ENCODE peak calls at places on chromosomes 6 and 20, in ten cellular contexts. Q is astrocyte of the spinal cord, E is ovary, P is HFF-Myc, V is brain microvascular endothelial cell, D is psoas muscle, G is cardiac fibroblast, L is heart left ventricle, I is ascending aorta, S is heart right ventricle. Y is an unnamed sample.

GRCh38 chr20:46897471-46897870 is 2.8 kb downstream of the EYA2 start:
- DNase-seq in P (no peak), G (no peak), D (no peak), I (no peak), S (no peak), V (no peak), Q (no peak), L (no peak), E (no peak), Y (no peak)

GRCh38 chr6:145829102-145829501 is 14.5 kb upstream of the FBXO30 start:
- DNase-seq in E (no peak), S (peak), Q (no peak), D (peak), P (no peak), L (peak), I (no peak), G (no peak), V (no peak), Y (no peak)

GRCh38 chr20:51193066-51193772 is 170.3 kb upstream of the KCNG1 start:
- DNase-seq in S (no peak), D (no peak), I (no peak), G (peak), V (peak), Q (peak), E (no peak), P (no peak), L (no peak), Y (peak)

GRCh38 chr20:62993856-62994494 is 12.8 kb downstream of the BHLHE23 start:
- DNase-seq in D (no peak), G (no peak), E (no peak), L (no peak), P (no peak), V (no peak), S (no peak), Q (no peak), I (no peak), Y (no peak)

GRCh38 chr6:113837170-113837569 is 20.0 kb upstream of the MARCKS start:
- DNase-seq in V (no peak), I (no peak), P (no peak), G (no peak), E (no peak), D (no peak), L (no peak), Q (no peak), S (no peak), Y (no peak)

GRCh38 chr20:25059866-25060465 is 2.0 kb upstream of the ACSS1 start:
- DNase-seq in V (no peak), I (peak), Q (no peak), E (no peak), P (no peak), L (peak), G (no peak), S (no peak), D (no peak), Y (peak)

GRCh38 chr6:148945311-148946021 is 198.6 kb downstream of the UST start:
- DNase-seq in S (no peak), D (no peak), Q (peak), P (no peak), L (no peak), G (peak), V (no peak), I (no peak), E (no peak), Y (no peak)

GRCh38 chr6:28896505-28897392 is 27.0 kb downstream of the TRIM27 start:
- DNase-seq in V (peak), S (peak), I (peak), Q (peak), E (peak), G (peak), L (peak), D (peak), P (peak), Y (peak)

GRCh38 chr20:4814696-4815252 is 93.1 kb downstream of the PRND start:
- DNase-seq in L (peak), Q (no peak), G (no peak), S (no peak), I (peak), E (peak), D (no peak), P (no peak), V (no peak), Y (no peak)

GRCh38 chr20:12166053-12166717 is 248.5 kb downstream of the BTBD3 start:
- DNase-seq in V (peak), I (no peak), P (peak), Q (peak), L (peak), E (no peak), G (peak), D (no peak), S (peak), Y (peak)

GRCh38 chr6:42193491-42193894 is 1.3 kb downstream of the GUCA1B start:
- DNase-seq in G (no peak), E (no peak), L (no peak), I (no peak), Q (no peak), P (no peak), S (no peak), D (no peak), V (peak), Y (peak)

GRCh38 chr6:31186052-31186734 is 15.7 kb upstream of the POU5F1 start:
- DNase-seq in P (no peak), Q (no peak), E (no peak), S (peak), D (peak), V (no peak), L (peak), I (no peak), G (peak), Y (no peak)

GRCh38 chr20:5030348-5031205 is 29.3 kb upstream of the SLC23A2 start:
- DNase-seq in S (no peak), P (no peak), Q (no peak), I (no peak), G (no peak), E (no peak), L (no peak), D (no peak), V (no peak), Y (no peak)

GRCh38 chr20:32607727-32608663 is 22.9 kb upstream of the NOL4L start:
- DNase-seq in Q (no peak), G (no peak), L (peak), V (no peak), E (no peak), I (no peak), P (no peak), S (peak), D (no peak), Y (no peak)

GRCh38 chr20:33687370-33687915 is 1.3 kb upstream of the E2F1 start:
- DNase-seq in Q (no peak), I (no peak), P (no peak), S (no peak), L (no peak), V (peak), E (no peak), G (peak), D (no peak), Y (no peak)

GRCh38 chr6:105179244-105180065 is at the start of gene POPDC3:
- DNase-seq in I (no peak), G (peak), V (peak), E (no peak), P (no peak), D (peak), S (peak), Q (peak), L (peak), Y (peak)

GRCh38 chr6:7590918-7591302 is 912 bp downstream of the SNRNP48 start:
- DNase-seq in P (no peak), G (peak), D (no peak), L (peak), I (no peak), Q (no peak), E (no peak), S (no peak), V (no peak), Y (peak)

GRCh38 chr6:150002710-150003109 is 22.6 kb downstream of the RAET1L start:
- DNase-seq in I (no peak), D (no peak), V (no peak), G (no peak), Q (no peak), P (no peak), S (no peak), E (no peak), L (no peak), Y (no peak)

GRCh38 chr6:98828210-98828798 is 6.1 kb upstream of the POU3F2 start:
- DNase-seq in D (no peak), E (no peak), G (no peak), V (no peak), P (no peak), L (no peak), Q (no peak), I (no peak), S (no peak), Y (no peak)

GRCh38 chr20:62891111-62891510 is 29.5 kb upstream of the TCFL5 start:
- DNase-seq in E (no peak), S (no peak), Q (no peak), V (no peak), P (no peak), D (no peak), L (no peak), I (no peak), G (no peak), Y (no peak)

GRCh38 chr6:108574457-108575149 is 13.9 kb downstream of the FOXO3 start:
- DNase-seq in Q (no peak), L (peak), V (no peak), P (no peak), E (no peak), I (peak), G (no peak), D (no peak), S (no peak), Y (no peak)

GRCh38 chr20:44616604-44616964 is 34.2 kb downstream of the PKIG start:
- DNase-seq in V (no peak), P (no peak), Q (no peak), D (peak), E (no peak), S (peak), I (no peak), L (peak), G (no peak), Y (no peak)

GRCh38 chr20:36491901-36492617 is 49.3 kb upstream of the MYL9 start:
- DNase-seq in P (no peak), Q (peak), I (no peak), E (peak), V (no peak), L (no peak), D (no peak), S (no peak), G (peak), Y (no peak)

GRCh38 chr20:10846831-10847230 is 173.0 kb upstream of the JAG1 start:
- DNase-seq in G (no peak), V (no peak), I (no peak), S (no peak), E (no peak), P (no peak), Q (no peak), D (no peak), L (no peak), Y (no peak)

GRCh38 chr20:64053841-64054661 is 4.6 kb upstream of the SOX18 start:
- DNase-seq in I (no peak), V (no peak), G (peak), P (no peak), E (no peak), D (peak), S (peak), L (peak), Q (peak), Y (peak)

GRCh38 chr6:89411269-89412070 is 603 bp downstream of the RRAGD start:
- DNase-seq in G (no peak), I (peak), E (peak), S (peak), P (no peak), L (peak), Q (no peak), D (peak), V (no peak), Y (no peak)

GRCh38 chr6:12614468-12614867 is 102.1 kb upstream of the PHACTR1 start:
- DNase-seq in D (no peak), I (no peak), L (no peak), G (peak), P (no peak), Q (no peak), S (no peak), E (no peak), V (peak), Y (no peak)

GRCh38 chr20:35172434-35172806 is 548 bp downstream of the PROCR start:
- DNase-seq in P (no peak), E (no peak), V (no peak), S (no peak), I (no peak), L (no peak), D (no peak), Q (no peak), G (no peak), Y (no peak)

GRCh38 chr20:35173576-35174192 is 1.8 kb downstream of the PROCR start:
- DNase-seq in E (no peak), V (no peak), Q (no peak), D (no peak), G (peak), I (no peak), L (no peak), S (no peak), P (no peak), Y (no peak)

GRCh38 chr20:35176132-35176531 is 4.3 kb downstream of the PROCR start:
- DNase-seq in P (no peak), V (no peak), I (no peak), Q (no peak), S (no peak), D (no peak), E (no peak), L (no peak), G (no peak), Y (no peak)

GRCh38 chr20:35171753-35172433 is at the start of gene PROCR:
- DNase-seq in I (peak), E (peak), S (peak), L (peak), D (peak), G (peak), V (peak), P (peak), Q (peak), Y (peak)

GRCh38 chr20:35174458-35175216 is 2.8 kb downstream of the PROCR start:
- DNase-seq in I (no peak), S (peak), D (peak), E (peak), G (no peak), V (no peak), Q (no peak), L (peak), P (no peak), Y (no peak)
- H3K4me3 ChIP-seq in I (peak), S (peak), D (peak), E (no peak), G (no peak), V (peak), Q (no peak), L (no peak), P (no peak), Y (no peak)

GRCh38 chr20:53679597-53680309 is 86.1 kb upstream of the ZNF217 start:
- DNase-seq in Q (no peak), D (no peak), P (no peak), I (peak), E (no peak), S (no peak), G (no peak), V (no peak), L (no peak), Y (no peak)
- H3K4me3 ChIP-seq in Q (no peak), D (no peak), P (no peak), I (no peak), E (no peak), S (no peak), G (no peak), V (no peak), L (no peak), Y (no peak)

DNA sequence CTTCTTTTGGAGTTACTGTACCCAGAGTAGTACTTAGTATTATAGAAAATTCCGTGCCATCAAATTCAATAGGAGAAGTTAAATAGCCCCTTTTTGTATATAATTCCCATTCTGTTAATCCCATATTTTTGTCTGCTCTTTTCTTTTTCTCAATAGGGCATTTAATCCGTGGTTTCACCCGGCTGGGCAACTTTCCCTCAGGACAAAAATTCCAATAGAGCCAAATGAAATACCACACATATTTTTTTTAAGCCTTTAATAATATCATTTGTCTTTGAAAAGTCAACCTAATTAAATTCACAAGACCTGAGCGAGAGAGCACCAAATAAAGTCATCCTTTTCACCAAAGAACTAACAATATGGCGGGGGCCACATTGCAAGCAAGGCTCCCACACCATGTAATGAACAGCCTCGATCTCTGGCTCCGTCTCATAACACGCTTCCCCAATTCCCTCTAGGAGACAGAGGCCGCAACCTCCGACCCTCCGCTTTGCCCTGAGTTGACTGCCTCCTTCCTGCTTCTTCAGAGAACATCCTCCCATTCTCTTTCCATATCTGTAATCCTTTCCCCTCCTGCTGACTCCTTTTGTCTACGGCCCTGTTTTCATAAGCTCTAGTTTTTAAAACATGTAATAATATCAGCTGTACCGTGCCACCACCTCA is 13.6 kb downstream of the NHSL1 start:
- DNase-seq in G (no peak), I (no peak), V (no peak), P (no peak), L (no peak), S (peak), E (no peak), Q (no peak), D (no peak), Y (no peak)
- H3K4me3 ChIP-seq in G (no peak), I (no peak), V (no peak), P (no peak), L (no peak), S (no peak), E (no peak), Q (no peak), D (no peak), Y (no peak)

GRCh38 chr6:3053231-3053508 is 15.1 kb upstream of the RIPK1 start:
- DNase-seq in V (no peak), G (no peak), L (no peak), S (no peak), Q (no peak), P (no peak), E (no peak), D (no peak), I (no peak), Y (no peak)
- H3K4me3 ChIP-seq in V (peak), G (peak), L (peak), S (peak), Q (peak), P (no peak), E (peak), D (peak), I (peak), Y (peak)

GRCh38 chr6:125346926-125347563 is 45.3 kb upstream of the HDDC2 start:
- DNase-seq in P (no peak), E (no peak), L (no peak), I (no peak), S (no peak), G (no peak), V (no peak), D (no peak), Q (no peak), Y (no peak)
- H3K4me3 ChIP-seq in P (no peak), E (no peak), L (no peak), I (peak), S (no peak), G (no peak), V (no peak), D (peak), Q (no peak), Y (no peak)

GRCh38 chr20:60101201-60101893 is 143.1 kb downstream of the CDH26 start:
- DNase-seq in P (no peak), I (no peak), D (no peak), Q (no peak), V (no peak), E (no peak), S (no peak), G (no peak), L (no peak), Y (no peak)
- H3K4me3 ChIP-seq in P (no peak), I (no peak), D (no peak), Q (no peak), V (no peak), E (no peak), S (no peak), G (no peak), L (no peak), Y (no peak)